ENCODE peak calls at places on chromosomes 13 and 19, in eight cellular contexts. X is WERI-Rb-1, I is epithelial cell of esophagus, H is brain microvascular endothelial cell, U is upper lobe of left lung, S is fibroblast of lung, T is foreskin fibroblast, F is IMR-90. J is an unnamed sample.

GRCh38 chr13:99661791-99662190 is 160.5 kb downstream of the TM9SF2 start:
- DNase-seq in T (no peak), I (no peak), U (no peak), S (no peak), F (no peak), H (no peak), X (no peak), J (no peak)

GRCh38 chr19:13154241-13154778 is 4.1 kb downstream of the IER2 start:
- DNase-seq in S (peak; percentile 94), T (peak; percentile 96), F (peak; percentile 95), X (peak; percentile 36), U (peak; percentile 91), I (peak; percentile 84), H (peak; percentile 90), J (peak; percentile 69)

GRCh38 chr19:50020481-50020880 is 4.7 kb downstream of the VRK3 start:
- DNase-seq in I (no peak), S (no peak), H (no peak), U (no peak), F (no peak), X (peak; percentile 13), T (no peak), J (no peak)

GRCh38 chr13:46535822-46536221 is 17.1 kb upstream of the LRCH1 start:
- DNase-seq in U (no peak), S (peak; percentile 64), I (peak; percentile 33), F (peak; percentile 10), X (no peak), T (no peak), H (no peak), J (no peak)

GRCh38 chr19:37304190-37304883 is 66.6 kb upstream of the ZNF527 start:
- DNase-seq in F (no peak), H (no peak), I (no peak), U (peak; percentile 91), T (no peak), S (peak; percentile 20), X (peak; percentile 77), J (no peak)

GRCh38 chr13:65600702-65601101 is 1629.4 kb downstream of the PCDH9 start:
- DNase-seq in S (peak; percentile 81), X (no peak), H (peak; percentile 6), T (peak; percentile 47), U (no peak), F (peak; percentile 78), I (peak; percentile 1), J (no peak)

GRCh38 chr13:43946281-43946680 is 66.6 kb downstream of the LACC1 start:
- DNase-seq in X (no peak), U (no peak), F (no peak), I (no peak), H (no peak), T (no peak), S (no peak), J (peak; percentile 12)

GRCh38 chr13:114161644-114162532 is 17.2 kb upstream of the CFAP97D2 start:
- DNase-seq in I (peak; percentile 26), X (no peak), U (no peak), H (no peak), S (peak; percentile 49), F (peak; percentile 19), T (peak; percentile 22), J (no peak)

GRCh38 chr19:45630463-45630862 is 8.7 kb downstream of the EML2 start:
- DNase-seq in T (peak; percentile 91), U (no peak), F (peak; percentile 96), S (peak; percentile 85), X (no peak), I (peak; percentile 96), H (peak; percentile 83), J (peak; percentile 88)

GRCh38 chr19:1327125-1327524 is 41.5 kb downstream of the EFNA2 start:
- DNase-seq in F (no peak), H (no peak), U (no peak), T (no peak), S (no peak), I (no peak), X (no peak), J (no peak)

GRCh38 chr13:100235311-100235901 is 146.5 kb downstream of the PCCA start:
- DNase-seq in I (peak; percentile 56), U (no peak), F (peak; percentile 63), S (peak; percentile 72), X (peak; percentile 40), T (peak; percentile 51), H (peak; percentile 69), J (peak; percentile 50)

GRCh38 chr19:49447485-49448431 is 3.9 kb downstream of the PIH1D1 start:
- DNase-seq in I (peak; percentile 24), X (peak; percentile 71), S (no peak), U (no peak), H (no peak), T (peak; percentile 20), F (peak; percentile 8), J (no peak)

GRCh38 chr19:38990949-38991697 is 15.6 kb upstream of the FBXO17 start:
- DNase-seq in U (no peak), H (no peak), I (no peak), S (no peak), T (no peak), F (no peak), X (no peak), J (no peak)
- H3K4me3 ChIP-seq in U (no peak overlapping the region), H (no peak overlapping the region), I (no peak overlapping the region), S (no peak overlapping the region), T (no peak overlapping the region), F (no peak overlapping the region), X (no peak overlapping the region), J (no peak overlapping the region)

DNA sequence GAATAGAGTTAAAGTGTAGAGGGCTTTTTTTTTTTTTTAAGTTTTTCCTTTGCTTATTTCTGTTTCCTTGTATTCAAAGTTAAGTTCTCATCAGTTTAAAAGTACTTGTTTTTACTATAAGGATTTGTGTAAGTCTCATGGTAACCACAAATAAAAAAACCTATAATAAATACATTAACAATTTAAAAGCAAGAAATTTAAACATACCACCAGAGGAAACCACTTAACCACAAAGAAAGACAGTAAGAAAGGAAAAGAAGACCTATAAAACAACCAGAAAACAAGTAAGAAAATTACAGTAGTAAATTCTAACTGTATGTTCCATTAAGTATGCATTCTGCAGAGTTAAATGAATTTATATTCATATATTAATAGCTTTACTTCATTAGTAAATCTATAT is 999.1 kb upstream of the ATXN8OS start:
- DNase-seq in X (no peak), I (no peak), F (no peak), T (no peak), U (no peak), H (no peak), S (no peak), J (no peak)
- TF ChIP-seq CTCF in X (no peak), I (no peak), F (no peak), T (no peak), U (no peak), H (no peak), S (no peak), J (no peak)

DNA sequence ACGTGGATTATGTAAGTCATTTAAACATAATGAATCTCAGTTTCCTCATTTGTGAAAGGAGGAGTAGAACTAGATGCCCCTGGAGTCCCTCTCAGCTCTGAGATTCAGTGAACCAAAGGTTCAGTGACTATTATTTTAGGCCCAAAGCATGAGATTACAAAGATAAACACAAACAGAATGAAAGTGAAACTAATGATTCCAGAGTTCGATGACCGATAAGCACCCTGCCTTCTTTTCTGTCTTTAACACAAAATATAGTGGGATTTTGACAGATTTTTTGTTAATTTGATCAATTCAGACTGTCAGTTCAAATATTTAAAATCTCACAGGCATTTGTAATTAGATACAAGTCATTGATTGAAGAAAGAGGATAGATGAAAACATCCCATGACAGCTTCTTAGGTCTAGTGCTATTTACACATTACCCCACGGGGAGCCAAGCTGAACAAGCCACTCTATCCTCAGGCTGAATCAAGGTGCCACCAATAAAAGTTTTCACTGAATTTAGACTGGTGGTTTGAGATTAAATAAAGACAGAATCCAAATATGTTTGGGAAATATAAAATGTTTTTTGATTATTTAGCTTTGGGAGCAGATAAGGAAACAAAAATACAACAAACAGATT is 64.6 kb upstream of the RAP2A start:
- DNase-seq in H (no peak), X (no peak), I (no peak), S (peak; percentile 48), F (no peak), T (no peak), U (no peak), J (no peak)
- H3K4me3 ChIP-seq in H (peak overlapping the region; percentile 32), X (no peak overlapping the region), I (no peak overlapping the region), S (peak overlapping the region; percentile 67), F (peak overlapping the region; percentile 25), T (peak overlapping the region; percentile 47), U (peak overlapping the region; percentile 45), J (no peak overlapping the region)

DNA sequence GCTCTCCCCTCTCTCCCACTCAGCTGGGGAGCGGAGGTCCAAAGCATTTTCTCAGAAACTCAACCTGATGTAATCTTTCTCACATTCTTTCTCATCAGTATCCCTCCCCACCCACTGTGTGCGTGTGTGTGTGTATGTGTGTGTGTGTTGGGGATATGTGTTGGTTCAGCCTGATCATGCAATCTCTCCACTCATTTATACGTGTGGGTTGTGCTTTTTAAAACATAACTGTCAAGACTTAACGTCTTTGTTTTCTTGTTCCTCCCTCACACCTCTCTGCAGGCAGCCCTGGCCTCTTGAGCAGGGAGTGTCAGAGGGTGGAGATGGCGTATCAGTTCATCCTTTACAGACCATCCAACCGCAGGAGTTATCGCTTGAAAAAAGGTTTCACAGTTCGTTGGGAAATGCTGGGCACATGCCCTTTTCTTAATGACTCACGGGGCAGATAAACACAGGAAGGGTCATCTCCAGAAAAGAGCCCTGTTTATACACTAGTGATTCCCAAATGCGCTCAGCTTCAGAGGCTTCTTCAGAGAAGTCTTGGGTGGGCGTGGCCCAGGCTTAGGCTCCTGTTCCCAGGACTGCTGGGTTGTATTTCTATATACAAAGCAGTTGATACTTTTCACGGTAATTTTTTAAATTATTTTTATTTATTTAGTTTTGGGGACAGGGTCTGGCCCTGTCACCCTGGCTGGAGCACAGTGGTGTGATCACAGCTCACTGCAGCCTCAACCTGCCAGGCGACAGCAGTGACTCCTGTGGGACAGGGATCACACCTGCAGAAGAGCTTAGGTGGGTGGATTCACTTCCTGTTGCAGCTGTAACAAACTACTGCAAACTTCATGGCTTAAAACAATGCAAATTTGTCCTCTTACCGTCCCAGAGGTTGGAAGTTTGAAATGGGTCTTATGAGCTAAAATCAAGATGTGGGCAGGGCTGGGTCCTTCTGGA is 60.3 kb downstream of the CCDC70 start:
- DNase-seq in F (peak; percentile 12), S (peak; percentile 8), X (no peak), I (no peak), H (no peak), U (no peak), T (no peak), J (no peak)
- TF ChIP-seq CTCF in F (no peak), S (no peak), X (no peak), I (no peak), H (no peak), U (no peak), T (no peak), J (no peak)

DNA sequence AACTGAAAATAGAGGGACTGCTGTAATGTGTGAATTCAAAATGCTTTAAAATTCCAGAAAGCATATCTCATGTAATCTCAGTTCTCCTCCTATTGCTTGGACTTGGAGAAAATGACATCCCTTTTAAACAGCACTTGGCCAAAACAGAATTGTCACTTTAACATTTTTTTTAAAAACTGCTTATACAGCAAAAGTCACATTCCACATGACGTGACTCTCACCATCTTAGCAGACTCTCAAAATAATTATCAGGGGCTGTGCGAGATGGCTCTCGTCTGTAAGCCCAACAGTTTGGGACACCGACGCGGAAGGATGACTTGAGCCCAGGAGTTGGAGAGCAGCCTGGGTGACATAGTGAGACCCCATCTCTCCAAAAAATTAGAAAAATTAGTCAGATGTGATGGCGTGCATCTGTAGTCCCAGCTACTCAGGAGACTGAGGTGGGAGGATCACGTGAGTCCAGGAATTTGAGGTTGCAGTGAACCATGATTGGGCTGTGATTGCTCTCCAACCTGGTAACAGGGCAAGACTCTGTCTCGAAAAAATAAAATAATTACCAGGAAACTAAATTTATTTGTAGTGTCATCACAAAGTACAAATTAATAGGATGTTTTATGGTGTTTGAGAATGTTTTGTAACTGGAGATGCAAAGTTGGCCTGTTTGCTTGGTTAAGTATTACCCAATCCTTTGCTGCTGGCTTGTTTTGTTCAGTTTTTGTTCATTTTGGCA is 8.8 kb downstream of the SAFB start:
- DNase-seq in U (no peak), T (no peak), I (no peak), X (no peak), S (peak; percentile 40), H (no peak), F (no peak), J (no peak)
- H3K4me3 ChIP-seq in U (no peak overlapping the region), T (peak overlapping the region; percentile 25), I (no peak overlapping the region), X (no peak overlapping the region), S (peak overlapping the region; percentile 14), H (no peak overlapping the region), F (no peak overlapping the region), J (no peak overlapping the region)